ENCODE peak calls at places on chromosomes 1 and 21, in ten cellular contexts. S is stimulated activated CD4-positive, alpha-beta T cell treated with anti-CD3 and anti-CD28 coated beads, Interleukin-4, amount 100 ng/mL, for 24 hours; Q is DMS153; J is head of caudate nucleus; G is stimulated activated CD8-positive, alpha-beta memory T cell treated with anti-CD3 and anti-CD28 coated beads, Interleukin-4, amount 100 ng/mL, for 24 hours; B is IMR-90; T is lower lobe of right lung; X is neural crest cell; F is MV-4-11; E is Daoy. R is an unnamed sample.

GRCh38 chr1:66416295-66416694 is 117.7 kb upstream of the SGIP1 start:
- DNase-seq in S (no peak), Q (no peak), J (no peak), G (no peak), B (peak; percentile 20), T (no peak), X (no peak), F (peak; percentile 91), E (no peak), R (no peak)

GRCh38 chr1:44924835-44925464 is 61.4 kb downstream of the EIF2B3 start:
- DNase-seq in S (peak; percentile 6), Q (no peak), J (no peak), G (no peak), B (peak; percentile 95), T (no peak), X (no peak), F (peak; percentile 43), E (peak; percentile 75), R (no peak)

GRCh38 chr1:189349600-189349999 is 1128.1 kb downstream of the BRINP3 start:
- DNase-seq in S (no peak), Q (no peak), J (no peak), G (no peak), B (no peak), T (no peak), X (no peak), F (no peak), E (no peak), R (no peak)

GRCh38 chr1:211722277-211723175 is 47.1 kb upstream of the NEK2 start:
- DNase-seq in S (no peak), Q (no peak), J (no peak), G (no peak), B (no peak), T (no peak), X (no peak), F (no peak), E (no peak), R (no peak)

GRCh38 chr1:21435646-21436487 is 4.1 kb upstream of the NBPF3 start:
- DNase-seq in S (no peak), Q (no peak), J (no peak), G (no peak), B (no peak), T (no peak), X (no peak), F (no peak), E (no peak), R (no peak)

GRCh38 chr1:45407888-45408287 is 67.6 kb upstream of the MUTYH start:
- DNase-seq in S (no peak), Q (no peak), J (no peak), G (no peak), B (no peak), T (no peak), X (no peak), F (no peak), E (no peak), R (no peak)

GRCh38 chr1:151705739-151706463 is 10.7 kb downstream of the CELF3 start:
- DNase-seq in S (no peak), Q (no peak), J (no peak), G (no peak), B (peak; percentile 18), T (no peak), X (no peak), F (no peak), E (peak; percentile 33), R (no peak)

GRCh38 chr1:240691521-240692338 is 79.8 kb upstream of the GREM2 start:
- DNase-seq in S (peak; percentile 5), Q (peak; percentile 55), J (peak; percentile 53), G (no peak), B (peak; percentile 78), T (no peak), X (peak; percentile 19), F (no peak), E (peak; percentile 54), R (peak; percentile 29)

GRCh38 chr1:178341218-178341956 is 155.4 kb downstream of the CLEC20A start:
- DNase-seq in S (no peak), Q (no peak), J (no peak), G (no peak), B (peak; percentile 80), T (peak; percentile 75), X (peak; percentile 53), F (no peak), E (peak; percentile 93), R (no peak)

GRCh38 chr21:44989538-44989888 is 49.7 kb downstream of the SLX9 start:
- DNase-seq in S (no peak), Q (no peak), J (no peak), G (no peak), B (peak; percentile 63), T (peak; percentile 45), X (no peak), F (no peak), E (no peak), R (no peak)

GRCh38 chr21:40732998-40733397 is 114.0 kb downstream of the DSCAM start:
- DNase-seq in S (no peak), Q (peak; percentile 35), J (no peak), G (no peak), B (no peak), T (no peak), X (no peak), F (no peak), E (no peak), R (no peak)

GRCh38 chr21:36211660-36212512 is 55.3 kb downstream of the DOP1B start:
- DNase-seq in S (no peak), Q (no peak), J (no peak), G (no peak), B (peak; percentile 93), T (no peak), X (no peak), F (peak; percentile 78), E (peak; percentile 70), R (no peak)

GRCh38 chr1:227793079-227793947 is 22.2 kb upstream of the PRSS38 start:
- DNase-seq in S (no peak), Q (no peak), J (no peak), G (no peak), B (no peak), T (no peak), X (no peak), F (no peak), E (no peak), R (no peak)

GRCh38 chr1:212497553-212497952 is 64.8 kb downstream of the NENF start:
- DNase-seq in S (no peak), Q (no peak), J (no peak), G (no peak), B (no peak), T (no peak), X (no peak), F (no peak), E (no peak), R (no peak)

GRCh38 chr21:32867587-32867986 is 96.0 kb upstream of the PAXBP1 start:
- DNase-seq in S (no peak), Q (no peak), J (no peak), G (no peak), B (no peak), T (no peak), X (no peak), F (no peak), E (no peak), R (no peak)